ENCODE peak calls at places on chromosomes 6 and 20, in four cellular contexts. Q is Daoy; K is nephron progenitor cell; P is activated CD4-positive, alpha-beta T cell treated with anti-CD3 and anti-CD28 coated beads, Interleukin-2, amount 50 U/mL, for 48 hours. I is an unnamed sample.

GRCh38 chr6:38095054-38095453 is 275.5 kb downstream of the ZFAND3 start:
- DNase-seq in Q (no peak), K (no peak), P (no peak), I (no peak)

GRCh38 chr6:68008445-68008844 is 626.6 kb upstream of the ADGRB3 start:
- DNase-seq in Q (peak), K (no peak), P (no peak), I (no peak)

GRCh38 chr20:50271674-50272412 is 81.2 kb downstream of the CEBPB start:
- DNase-seq in Q (no peak), K (no peak), P (no peak), I (no peak)

GRCh38 chr6:14841901-14842421 is 403.9 kb upstream of the JARID2 start:
- DNase-seq in Q (peak), K (no peak), P (no peak), I (no peak)

GRCh38 chr6:6320901-6321300 is 439 bp upstream of the F13A1 start:
- DNase-seq in Q (peak), K (no peak), P (no peak), I (no peak)

GRCh38 chr6:43146709-43147108 is 24.4 kb upstream of the SRF start:
- DNase-seq in Q (no peak), K (no peak), P (no peak), I (no peak)

GRCh38 chr20:60053125-60053812 is 95.0 kb downstream of the CDH26 start:
- DNase-seq in Q (no peak), K (no peak), P (no peak), I (no peak)

GRCh38 chr6:41720783-41721182 is 14.6 kb downstream of the TFEB start:
- DNase-seq in Q (no peak), K (no peak), P (no peak), I (no peak)

GRCh38 chr6:40804905-40805304 is 217.7 kb upstream of the LRFN2 start:
- DNase-seq in Q (no peak), K (no peak), P (no peak), I (no peak)

GRCh38 chr20:1813101-1813529 is 82.1 kb upstream of the SIRPA start:
- DNase-seq in Q (peak), K (no peak), P (no peak), I (no peak)

GRCh38 chr20:56433880-56434255 is 21.8 kb downstream of the CASS4 start:
- DNase-seq in Q (peak), K (no peak), P (no peak), I (no peak)

GRCh38 chr6:144219056-144219685 is 66.0 kb upstream of the UTRN start:
- DNase-seq in Q (peak), K (no peak), P (no peak), I (peak)

GRCh38 chr6:118581489-118581959 is 33.4 kb downstream of the PLN start:
- DNase-seq in Q (no peak), K (no peak), P (no peak), I (no peak)

GRCh38 chr6:43367245-43367984 is 2.0 kb downstream of the ZNF318 start:
- DNase-seq in Q (no peak), K (no peak), P (no peak), I (no peak)

GRCh38 chr6:113857565-113858066 is 471 bp downstream of the MARCKS start:
- DNase-seq in Q (no peak), K (peak), P (no peak), I (peak)

GRCh38 chr6:35240838-35241801 is 18.4 kb upstream of the ZNF76 start:
- DNase-seq in Q (peak), K (peak), P (peak), I (peak)

GRCh38 chr20:18240997-18241396 is 47.3 kb upstream of the ZNF133 start:
- DNase-seq in Q (no peak), K (no peak), P (no peak), I (no peak)

GRCh38 chr6:116667620-116668019 is 946 bp downstream of the ZUP1 start:
- DNase-seq in Q (no peak), K (no peak), P (no peak), I (no peak)

GRCh38 chr6:118580585-118581419 is 32.7 kb downstream of the PLN start:
- DNase-seq in Q (peak), K (peak), P (no peak), I (peak)

GRCh38 chr20:62305149-62305764 is 2.5 kb downstream of the ADRM1 start:
- DNase-seq in Q (no peak), K (no peak), P (no peak), I (no peak)

GRCh38 chr6:65937982-65938381 is 231.0 kb upstream of the EYS start:
- DNase-seq in Q (no peak), K (no peak), P (no peak), I (no peak)

GRCh38 chr20:25525857-25526256 is 59.5 kb downstream of the NINL start:
- DNase-seq in Q (peak), K (no peak), P (no peak), I (no peak)

GRCh38 chr20:45508068-45508886 is 7.1 kb downstream of the SPINT3 start:
- DNase-seq in Q (peak), K (no peak), P (no peak), I (no peak)

GRCh38 chr20:625360-625932 is 15.3 kb upstream of the TCF15 start:
- DNase-seq in Q (no peak), K (no peak), P (no peak), I (no peak)

GRCh38 chr6:9948600-9949138 is 466.2 kb downstream of the TFAP2A start:
- DNase-seq in Q (no peak), K (no peak), P (no peak), I (no peak)

GRCh38 chr20:38601216-38602184 is at the start of gene ARHGAP40:
- DNase-seq in Q (peak), K (peak), P (peak), I (no peak)

GRCh38 chr6:36858407-36858981 is 16.1 kb downstream of the PPIL1 start:
- DNase-seq in Q (no peak), K (no peak), P (no peak), I (no peak)

GRCh38 chr6:55913213-55914195 is 38.1 kb upstream of the BMP5 start:
- DNase-seq in Q (no peak), K (no peak), P (no peak), I (no peak)

GRCh38 chr6:121885399-121886152 is 450.1 kb downstream of the GJA1 start:
- DNase-seq in Q (no peak), K (no peak), P (no peak), I (no peak)

GRCh38 chr6:7249946-7250643 is 62.9 kb downstream of the SSR1 start:
- DNase-seq in Q (no peak), K (no peak), P (no peak), I (no peak)